ENCODE peak calls at places on chromosomes 6 and 20, in ten cellular contexts. One of them, this sample, is unnamed.

GRCh38 chr6:131063764-131064272 is 773 bp upstream of the EPB41L2 start:
- DNase-seq in HFFc6: no peak
- DNase-seq in MCF 10A: no peak
- DNase-seq in non-pigmented ciliary epithelial cell: no peak
- DNase-seq in NAMALWA: peak; percentile 11
- DNase-seq in NCI-H2081: no peak
- DNase-seq in fibroblast of lung: no peak
- DNase-seq in activated CD4-positive, alpha-beta memory T cell treated with anti-CD3 and anti-CD28 coated beads, Interleukin-2, amount 10 ng/mL, durations not matched to agents 7 days and 5 days: no peak
- DNase-seq in IMR-90: no peak
- DNase-seq in AG04449: no peak
- DNase-seq in this sample: no peak

GRCh38 chr6:72466971-72467566 is 154.8 kb upstream of the KCNQ5 start:
- DNase-seq in HFFc6: no peak
- DNase-seq in MCF 10A: peak; percentile 6
- DNase-seq in non-pigmented ciliary epithelial cell: no peak
- DNase-seq in NAMALWA: no peak
- DNase-seq in NCI-H2081: peak; percentile 31
- DNase-seq in fibroblast of lung: no peak
- DNase-seq in activated CD4-positive, alpha-beta memory T cell treated with anti-CD3 and anti-CD28 coated beads, Interleukin-2, amount 10 ng/mL, durations not matched to agents 7 days and 5 days: no peak
- DNase-seq in IMR-90: no peak
- DNase-seq in AG04449: no peak
- DNase-seq in this sample: no peak

GRCh38 chr20:38156280-38156679 is 8.8 kb downstream of the TGM2 start:
- DNase-seq in HFFc6: no peak
- DNase-seq in MCF 10A: peak; percentile 65
- DNase-seq in non-pigmented ciliary epithelial cell: no peak
- DNase-seq in NAMALWA: no peak
- DNase-seq in NCI-H2081: no peak
- DNase-seq in fibroblast of lung: no peak
- DNase-seq in activated CD4-positive, alpha-beta memory T cell treated with anti-CD3 and anti-CD28 coated beads, Interleukin-2, amount 10 ng/mL, durations not matched to agents 7 days and 5 days: no peak
- DNase-seq in IMR-90: no peak
- DNase-seq in AG04449: no peak
- DNase-seq in this sample: no peak

GRCh38 chr6:47111685-47112084 is 69.6 kb upstream of the ADGRF1 start:
- DNase-seq in HFFc6: no peak
- DNase-seq in MCF 10A: peak; percentile 26
- DNase-seq in non-pigmented ciliary epithelial cell: no peak
- DNase-seq in NAMALWA: no peak
- DNase-seq in NCI-H2081: no peak
- DNase-seq in fibroblast of lung: no peak
- DNase-seq in activated CD4-positive, alpha-beta memory T cell treated with anti-CD3 and anti-CD28 coated beads, Interleukin-2, amount 10 ng/mL, durations not matched to agents 7 days and 5 days: no peak
- DNase-seq in IMR-90: peak; percentile 60
- DNase-seq in AG04449: no peak
- DNase-seq in this sample: no peak

GRCh38 chr20:62239278-62239879 is 1.1 kb downstream of the OSBPL2 start:
- DNase-seq in HFFc6: no peak
- DNase-seq in MCF 10A: no peak
- DNase-seq in non-pigmented ciliary epithelial cell: no peak
- DNase-seq in NAMALWA: no peak
- DNase-seq in NCI-H2081: no peak
- DNase-seq in fibroblast of lung: no peak
- DNase-seq in activated CD4-positive, alpha-beta memory T cell treated with anti-CD3 and anti-CD28 coated beads, Interleukin-2, amount 10 ng/mL, durations not matched to agents 7 days and 5 days: no peak
- DNase-seq in IMR-90: no peak
- DNase-seq in AG04449: no peak
- DNase-seq in this sample: no peak

GRCh38 chr20:8534368-8534767 is 402.3 kb downstream of the PLCB1 start:
- DNase-seq in HFFc6: no peak
- DNase-seq in MCF 10A: no peak
- DNase-seq in non-pigmented ciliary epithelial cell: no peak
- DNase-seq in NAMALWA: no peak
- DNase-seq in NCI-H2081: no peak
- DNase-seq in fibroblast of lung: no peak
- DNase-seq in activated CD4-positive, alpha-beta memory T cell treated with anti-CD3 and anti-CD28 coated beads, Interleukin-2, amount 10 ng/mL, durations not matched to agents 7 days and 5 days: no peak
- DNase-seq in IMR-90: no peak
- DNase-seq in AG04449: no peak
- DNase-seq in this sample: no peak

GRCh38 chr20:20267685-20268429 is 100.0 kb upstream of the INSM1 start:
- DNase-seq in HFFc6: no peak
- DNase-seq in MCF 10A: no peak
- DNase-seq in non-pigmented ciliary epithelial cell: no peak
- DNase-seq in NAMALWA: no peak
- DNase-seq in NCI-H2081: peak; percentile 85
- DNase-seq in fibroblast of lung: no peak
- DNase-seq in activated CD4-positive, alpha-beta memory T cell treated with anti-CD3 and anti-CD28 coated beads, Interleukin-2, amount 10 ng/mL, durations not matched to agents 7 days and 5 days: no peak
- DNase-seq in IMR-90: no peak
- DNase-seq in AG04449: no peak
- DNase-seq in this sample: no peak

GRCh38 chr6:99393366-99393697 is 663 bp downstream of the COQ3 start:
- DNase-seq in HFFc6: no peak
- DNase-seq in MCF 10A: no peak
- DNase-seq in non-pigmented ciliary epithelial cell: no peak
- DNase-seq in NAMALWA: no peak
- DNase-seq in NCI-H2081: no peak
- DNase-seq in fibroblast of lung: no peak
- DNase-seq in activated CD4-positive, alpha-beta memory T cell treated with anti-CD3 and anti-CD28 coated beads, Interleukin-2, amount 10 ng/mL, durations not matched to agents 7 days and 5 days: no peak
- DNase-seq in IMR-90: no peak
- DNase-seq in AG04449: no peak
- DNase-seq in this sample: no peak

GRCh38 chr20:57229490-57229889 is 37.0 kb downstream of the BMP7 start:
- DNase-seq in HFFc6: no peak
- DNase-seq in MCF 10A: no peak
- DNase-seq in non-pigmented ciliary epithelial cell: no peak
- DNase-seq in NAMALWA: no peak
- DNase-seq in NCI-H2081: no peak
- DNase-seq in fibroblast of lung: no peak
- DNase-seq in activated CD4-positive, alpha-beta memory T cell treated with anti-CD3 and anti-CD28 coated beads, Interleukin-2, amount 10 ng/mL, durations not matched to agents 7 days and 5 days: no peak
- DNase-seq in IMR-90: no peak
- DNase-seq in AG04449: no peak
- DNase-seq in this sample: no peak

GRCh38 chr6:79763301-79763700 is 132.2 kb downstream of the SH3BGRL2 start:
- DNase-seq in HFFc6: no peak
- DNase-seq in MCF 10A: no peak
- DNase-seq in non-pigmented ciliary epithelial cell: no peak
- DNase-seq in NAMALWA: no peak
- DNase-seq in NCI-H2081: no peak
- DNase-seq in fibroblast of lung: no peak
- DNase-seq in activated CD4-positive, alpha-beta memory T cell treated with anti-CD3 and anti-CD28 coated beads, Interleukin-2, amount 10 ng/mL, durations not matched to agents 7 days and 5 days: no peak
- DNase-seq in IMR-90: no peak
- DNase-seq in AG04449: no peak
- DNase-seq in this sample: no peak

GRCh38 chr6:159595173-159595572 is 97.9 kb downstream of the SOD2 start:
- DNase-seq in HFFc6: peak; percentile 64
- DNase-seq in MCF 10A: peak; percentile 96
- DNase-seq in non-pigmented ciliary epithelial cell: no peak
- DNase-seq in NAMALWA: no peak
- DNase-seq in NCI-H2081: no peak
- DNase-seq in fibroblast of lung: peak; percentile 63
- DNase-seq in activated CD4-positive, alpha-beta memory T cell treated with anti-CD3 and anti-CD28 coated beads, Interleukin-2, amount 10 ng/mL, durations not matched to agents 7 days and 5 days: no peak
- DNase-seq in IMR-90: peak; percentile 63
- DNase-seq in AG04449: no peak
- DNase-seq in this sample: no peak

GRCh38 chr20:3783068-3783489 is 1.8 kb upstream of the SPEF1 start:
- DNase-seq in HFFc6: no peak
- DNase-seq in MCF 10A: no peak
- DNase-seq in non-pigmented ciliary epithelial cell: no peak
- DNase-seq in NAMALWA: no peak
- DNase-seq in NCI-H2081: no peak
- DNase-seq in fibroblast of lung: no peak
- DNase-seq in activated CD4-positive, alpha-beta memory T cell treated with anti-CD3 and anti-CD28 coated beads, Interleukin-2, amount 10 ng/mL, durations not matched to agents 7 days and 5 days: no peak
- DNase-seq in IMR-90: no peak
- DNase-seq in AG04449: no peak
- DNase-seq in this sample: no peak

GRCh38 chr6:49958180-49958579 is 5.8 kb downstream of the DEFB114 start:
- DNase-seq in HFFc6: no peak
- DNase-seq in MCF 10A: no peak
- DNase-seq in non-pigmented ciliary epithelial cell: no peak
- DNase-seq in NAMALWA: no peak
- DNase-seq in NCI-H2081: no peak
- DNase-seq in fibroblast of lung: no peak
- DNase-seq in activated CD4-positive, alpha-beta memory T cell treated with anti-CD3 and anti-CD28 coated beads, Interleukin-2, amount 10 ng/mL, durations not matched to agents 7 days and 5 days: no peak
- DNase-seq in IMR-90: no peak
- DNase-seq in AG04449: no peak
- DNase-seq in this sample: no peak

GRCh38 chr6:4102687-4103244 is 23.8 kb upstream of the FAM217A start:
- DNase-seq in HFFc6: no peak
- DNase-seq in MCF 10A: no peak
- DNase-seq in non-pigmented ciliary epithelial cell: no peak
- DNase-seq in NAMALWA: no peak
- DNase-seq in NCI-H2081: peak; percentile 82
- DNase-seq in fibroblast of lung: no peak
- DNase-seq in activated CD4-positive, alpha-beta memory T cell treated with anti-CD3 and anti-CD28 coated beads, Interleukin-2, amount 10 ng/mL, durations not matched to agents 7 days and 5 days: no peak
- DNase-seq in IMR-90: no peak
- DNase-seq in AG04449: no peak
- DNase-seq in this sample: no peak

GRCh38 chr6:144013486-144013909 is 5.4 kb upstream of the PLAGL1 start:
- DNase-seq in HFFc6: peak; percentile 72
- DNase-seq in MCF 10A: peak; percentile 90
- DNase-seq in non-pigmented ciliary epithelial cell: no peak
- DNase-seq in NAMALWA: peak; percentile 75
- DNase-seq in NCI-H2081: peak; percentile 54
- DNase-seq in fibroblast of lung: peak; percentile 83
- DNase-seq in activated CD4-positive, alpha-beta memory T cell treated with anti-CD3 and anti-CD28 coated beads, Interleukin-2, amount 10 ng/mL, durations not matched to agents 7 days and 5 days: peak; percentile 66
- DNase-seq in IMR-90: peak; percentile 71
- DNase-seq in AG04449: no peak
- DNase-seq in this sample: peak; percentile 49

GRCh38 chr20:37279820-37280219 is 9.6 kb upstream of the MANBAL start:
- DNase-seq in HFFc6: no peak
- DNase-seq in MCF 10A: no peak
- DNase-seq in non-pigmented ciliary epithelial cell: no peak
- DNase-seq in NAMALWA: no peak
- DNase-seq in NCI-H2081: no peak
- DNase-seq in fibroblast of lung: no peak
- DNase-seq in activated CD4-positive, alpha-beta memory T cell treated with anti-CD3 and anti-CD28 coated beads, Interleukin-2, amount 10 ng/mL, durations not matched to agents 7 days and 5 days: no peak
- DNase-seq in IMR-90: no peak
- DNase-seq in AG04449: no peak
- DNase-seq in this sample: no peak

GRCh38 chr6:76681781-76682180 is 609.3 kb upstream of the IMPG1 start:
- DNase-seq in HFFc6: no peak
- DNase-seq in MCF 10A: peak; percentile 36
- DNase-seq in non-pigmented ciliary epithelial cell: no peak
- DNase-seq in NAMALWA: no peak
- DNase-seq in NCI-H2081: no peak
- DNase-seq in fibroblast of lung: peak; percentile 8
- DNase-seq in activated CD4-positive, alpha-beta memory T cell treated with anti-CD3 and anti-CD28 coated beads, Interleukin-2, amount 10 ng/mL, durations not matched to agents 7 days and 5 days: no peak
- DNase-seq in IMR-90: no peak
- DNase-seq in AG04449: no peak
- DNase-seq in this sample: no peak

GRCh38 chr20:4444404-4444803 is 277.3 kb upstream of the PRND start:
- DNase-seq in HFFc6: peak; percentile 86
- DNase-seq in MCF 10A: peak; percentile 27
- DNase-seq in non-pigmented ciliary epithelial cell: no peak
- DNase-seq in NAMALWA: no peak
- DNase-seq in NCI-H2081: no peak
- DNase-seq in fibroblast of lung: no peak
- DNase-seq in activated CD4-positive, alpha-beta memory T cell treated with anti-CD3 and anti-CD28 coated beads, Interleukin-2, amount 10 ng/mL, durations not matched to agents 7 days and 5 days: no peak
- DNase-seq in IMR-90: peak; percentile 46
- DNase-seq in AG04449: peak; percentile 51
- DNase-seq in this sample: no peak

GRCh38 chr6:25331085-25331685 is 52.0 kb downstream of the CARMIL1 start:
- DNase-seq in HFFc6: no peak
- DNase-seq in MCF 10A: no peak
- DNase-seq in non-pigmented ciliary epithelial cell: no peak
- DNase-seq in NAMALWA: no peak
- DNase-seq in NCI-H2081: no peak
- DNase-seq in fibroblast of lung: peak; percentile 36
- DNase-seq in activated CD4-positive, alpha-beta memory T cell treated with anti-CD3 and anti-CD28 coated beads, Interleukin-2, amount 10 ng/mL, durations not matched to agents 7 days and 5 days: no peak
- DNase-seq in IMR-90: no peak
- DNase-seq in AG04449: no peak
- DNase-seq in this sample: no peak

GRCh38 chr6:140036176-140036575 is 661.7 kb upstream of the CITED2 start:
- DNase-seq in HFFc6: no peak
- DNase-seq in MCF 10A: no peak
- DNase-seq in non-pigmented ciliary epithelial cell: no peak
- DNase-seq in NAMALWA: no peak
- DNase-seq in NCI-H2081: no peak
- DNase-seq in fibroblast of lung: no peak
- DNase-seq in activated CD4-positive, alpha-beta memory T cell treated with anti-CD3 and anti-CD28 coated beads, Interleukin-2, amount 10 ng/mL, durations not matched to agents 7 days and 5 days: no peak
- DNase-seq in IMR-90: no peak
- DNase-seq in AG04449: no peak
- DNase-seq in this sample: no peak

GRCh38 chr6:143745160-143746133 is 67.7 kb downstream of the PHACTR2 start:
- DNase-seq in HFFc6: peak; percentile 13
- DNase-seq in MCF 10A: peak; percentile 9
- DNase-seq in non-pigmented ciliary epithelial cell: peak; percentile 37
- DNase-seq in NAMALWA: no peak
- DNase-seq in NCI-H2081: peak; percentile 20
- DNase-seq in fibroblast of lung: peak; percentile 64
- DNase-seq in activated CD4-positive, alpha-beta memory T cell treated with anti-CD3 and anti-CD28 coated beads, Interleukin-2, amount 10 ng/mL, durations not matched to agents 7 days and 5 days: no peak
- DNase-seq in IMR-90: peak; percentile 76
- DNase-seq in AG04449: no peak
- DNase-seq in this sample: peak; percentile 46

GRCh38 chr20:43583982-43584432 is 6.7 kb upstream of the IFT52 start:
- DNase-seq in HFFc6: peak; percentile 86
- DNase-seq in MCF 10A: peak; percentile 96
- DNase-seq in non-pigmented ciliary epithelial cell: peak; percentile 96
- DNase-seq in NAMALWA: peak; percentile 48
- DNase-seq in NCI-H2081: no peak
- DNase-seq in fibroblast of lung: peak; percentile 99
- DNase-seq in activated CD4-positive, alpha-beta memory T cell treated with anti-CD3 and anti-CD28 coated beads, Interleukin-2, amount 10 ng/mL, durations not matched to agents 7 days and 5 days: no peak
- DNase-seq in IMR-90: peak; percentile 97
- DNase-seq in AG04449: peak; percentile 94
- DNase-seq in this sample: no peak

GRCh38 chr20:46963196-46963529 is 68.5 kb downstream of the EYA2 start:
- DNase-seq in HFFc6: no peak
- DNase-seq in MCF 10A: peak; percentile 22
- DNase-seq in non-pigmented ciliary epithelial cell: no peak
- DNase-seq in NAMALWA: no peak
- DNase-seq in NCI-H2081: peak; percentile 24
- DNase-seq in fibroblast of lung: no peak
- DNase-seq in activated CD4-positive, alpha-beta memory T cell treated with anti-CD3 and anti-CD28 coated beads, Interleukin-2, amount 10 ng/mL, durations not matched to agents 7 days and 5 days: no peak
- DNase-seq in IMR-90: no peak
- DNase-seq in AG04449: no peak
- DNase-seq in this sample: no peak

GRCh38 chr20:54148947-54149764 is 24.6 kb downstream of the CYP24A1 start:
- DNase-seq in HFFc6: no peak
- DNase-seq in MCF 10A: peak; percentile 35
- DNase-seq in non-pigmented ciliary epithelial cell: no peak
- DNase-seq in NAMALWA: no peak
- DNase-seq in NCI-H2081: no peak
- DNase-seq in fibroblast of lung: no peak
- DNase-seq in activated CD4-positive, alpha-beta memory T cell treated with anti-CD3 and anti-CD28 coated beads, Interleukin-2, amount 10 ng/mL, durations not matched to agents 7 days and 5 days: no peak
- DNase-seq in IMR-90: no peak
- DNase-seq in AG04449: no peak
- DNase-seq in this sample: no peak

GRCh38 chr6:106155219-106155830 is 69.2 kb downstream of the PRDM1 start:
- DNase-seq in HFFc6: no peak
- DNase-seq in MCF 10A: no peak
- DNase-seq in non-pigmented ciliary epithelial cell: no peak
- DNase-seq in NAMALWA: no peak
- DNase-seq in NCI-H2081: no peak
- DNase-seq in fibroblast of lung: no peak
- DNase-seq in activated CD4-positive, alpha-beta memory T cell treated with anti-CD3 and anti-CD28 coated beads, Interleukin-2, amount 10 ng/mL, durations not matched to agents 7 days and 5 days: no peak
- DNase-seq in IMR-90: no peak
- DNase-seq in AG04449: no peak
- DNase-seq in this sample: no peak

GRCh38 chr20:58950603-58951002 is 30.5 kb upstream of the NELFCD start:
- DNase-seq in HFFc6: no peak
- DNase-seq in MCF 10A: peak; percentile 6
- DNase-seq in non-pigmented ciliary epithelial cell: no peak
- DNase-seq in NAMALWA: no peak
- DNase-seq in NCI-H2081: no peak
- DNase-seq in fibroblast of lung: no peak
- DNase-seq in activated CD4-positive, alpha-beta memory T cell treated with anti-CD3 and anti-CD28 coated beads, Interleukin-2, amount 10 ng/mL, durations not matched to agents 7 days and 5 days: no peak
- DNase-seq in IMR-90: no peak
- DNase-seq in AG04449: no peak
- DNase-seq in this sample: no peak

GRCh38 chr6:162211022-162211421 is 516.5 kb downstream of the PRKN start:
- DNase-seq in HFFc6: no peak
- DNase-seq in MCF 10A: no peak
- DNase-seq in non-pigmented ciliary epithelial cell: no peak
- DNase-seq in NAMALWA: no peak
- DNase-seq in NCI-H2081: no peak
- DNase-seq in fibroblast of lung: no peak
- DNase-seq in activated CD4-positive, alpha-beta memory T cell treated with anti-CD3 and anti-CD28 coated beads, Interleukin-2, amount 10 ng/mL, durations not matched to agents 7 days and 5 days: no peak
- DNase-seq in IMR-90: no peak
- DNase-seq in AG04449: no peak
- DNase-seq in this sample: no peak

GRCh38 chr20:62900052-62900691 is 26.1 kb downstream of the DIDO1 start:
- DNase-seq in HFFc6: peak; percentile 65
- DNase-seq in MCF 10A: peak; percentile 67
- DNase-seq in non-pigmented ciliary epithelial cell: peak; percentile 18
- DNase-seq in NAMALWA: peak; percentile 87
- DNase-seq in NCI-H2081: peak; percentile 61
- DNase-seq in fibroblast of lung: peak; percentile 75
- DNase-seq in activated CD4-positive, alpha-beta memory T cell treated with anti-CD3 and anti-CD28 coated beads, Interleukin-2, amount 10 ng/mL, durations not matched to agents 7 days and 5 days: peak; percentile 78
- DNase-seq in IMR-90: peak; percentile 64
- DNase-seq in AG04449: no peak
- DNase-seq in this sample: peak; percentile 55